ENCODE peak calls at places on chromosomes 1 and 21, in four cellular contexts. I, Q, X and T are unnamed samples.

GRCh38 chr1:192951961-192952460 is 107.1 kb downstream of the UCHL5 start:
- DNase-seq in I (no peak), Q (peak; percentile 56), X (peak; percentile 75), T (no peak)

GRCh38 chr1:240658312-240658975 is 46.5 kb upstream of the GREM2 start:
- DNase-seq in I (no peak), X (peak; percentile 35), Q (no peak), T (no peak)

GRCh38 chr1:66623812-66624211 is 89.9 kb downstream of the SGIP1 start:
- DNase-seq in I (no peak), X (peak; percentile 11), Q (no peak), T (no peak)

GRCh38 chr1:212607206-212607923 is 1.2 kb upstream of the ATF3 start:
- DNase-seq in I (no peak), X (peak; percentile 43), Q (no peak), T (peak; percentile 76)

GRCh38 chr1:180632326-180633088 is 685 bp downstream of the XPR1 start:
- DNase-seq in Q (no peak), X (peak; percentile 19), I (peak; percentile 65), T (peak; percentile 87)

GRCh38 chr1:246506785-246507639 is at the start of gene SMYD3:
- DNase-seq in I (peak; percentile 72), X (peak; percentile 88), Q (peak; percentile 71), T (peak; percentile 90)

GRCh38 chr1:55318111-55318817 is 103.1 kb upstream of the USP24 start:
- DNase-seq in I (no peak), Q (peak; percentile 53), X (no peak), T (no peak)

GRCh38 chr1:88741413-88741812 is 57.3 kb downstream of the PKN2 start:
- DNase-seq in I (no peak), X (peak; percentile 39), Q (no peak), T (no peak)

GRCh38 chr1:109719337-109719837 is 7.3 kb downstream of the GSTM5 start:
- DNase-seq in I (no peak), Q (no peak), X (peak; percentile 56), T (no peak)

GRCh38 chr21:44738621-44739020 is 27.2 kb upstream of the TSPEAR start:
- DNase-seq in X (no peak), Q (no peak), I (no peak), T (no peak)

GRCh38 chr1:114549137-114549536 is 32.3 kb downstream of the BCAS2 start:
- DNase-seq in X (peak; percentile 11), I (peak; percentile 40), Q (no peak), T (no peak)

GRCh38 chr21:33419538-33420123 is 16.4 kb downstream of the IFNGR2 start:
- DNase-seq in X (peak; percentile 73), Q (peak; percentile 68), I (no peak), T (no peak)

GRCh38 chr1:115727706-115728249 is 40.7 kb downstream of the CASQ2 start:
- DNase-seq in Q (peak; percentile 65), X (peak; percentile 32), I (peak; percentile 82), T (peak; percentile 83)

GRCh38 chr1:79105499-79105898 is 99.0 kb upstream of the ADGRL4 start:
- DNase-seq in I (no peak), X (no peak), Q (no peak), T (no peak)

GRCh38 chr1:97901017-97901658 is 19.7 kb downstream of the DPYD start:
- DNase-seq in Q (no peak), I (no peak), X (no peak), T (no peak)

GRCh38 chr21:35232545-35233176 is 183.6 kb upstream of the RUNX1 start:
- DNase-seq in I (no peak), Q (peak; percentile 83), X (peak; percentile 91), T (no peak)

GRCh38 chr1:206604861-206605260 is 7.4 kb downstream of the EIF2D start:
- DNase-seq in Q (no peak), I (no peak), X (no peak), T (no peak)

GRCh38 chr1:206608108-206608698 is 4.1 kb downstream of the EIF2D start:
- DNase-seq in I (no peak), X (peak; percentile 68), Q (no peak), T (no peak)

GRCh38 chr1:206612129-206612876 is at the start of gene EIF2D:
- DNase-seq in X (peak; percentile 99), I (peak; percentile 95), Q (peak; percentile 96), T (peak; percentile 97)

GRCh38 chr1:206606867-206607266 is 5.4 kb downstream of the EIF2D start:
- DNase-seq in X (peak; percentile 84), I (no peak), Q (no peak), T (no peak)

GRCh38 chr1:206609229-206609991 is 2.9 kb downstream of the EIF2D start:
- DNase-seq in X (no peak), I (no peak), Q (no peak), T (no peak)
- H3K4me1 ChIP-seq in X (peaks cover 7% of the 10 kb centered on the region), I (peaks cover 8% of the 10 kb centered on the region), Q (peaks cover 12% of the 10 kb centered on the region), T (peaks cover 7% of the 10 kb centered on the region)

DNA sequence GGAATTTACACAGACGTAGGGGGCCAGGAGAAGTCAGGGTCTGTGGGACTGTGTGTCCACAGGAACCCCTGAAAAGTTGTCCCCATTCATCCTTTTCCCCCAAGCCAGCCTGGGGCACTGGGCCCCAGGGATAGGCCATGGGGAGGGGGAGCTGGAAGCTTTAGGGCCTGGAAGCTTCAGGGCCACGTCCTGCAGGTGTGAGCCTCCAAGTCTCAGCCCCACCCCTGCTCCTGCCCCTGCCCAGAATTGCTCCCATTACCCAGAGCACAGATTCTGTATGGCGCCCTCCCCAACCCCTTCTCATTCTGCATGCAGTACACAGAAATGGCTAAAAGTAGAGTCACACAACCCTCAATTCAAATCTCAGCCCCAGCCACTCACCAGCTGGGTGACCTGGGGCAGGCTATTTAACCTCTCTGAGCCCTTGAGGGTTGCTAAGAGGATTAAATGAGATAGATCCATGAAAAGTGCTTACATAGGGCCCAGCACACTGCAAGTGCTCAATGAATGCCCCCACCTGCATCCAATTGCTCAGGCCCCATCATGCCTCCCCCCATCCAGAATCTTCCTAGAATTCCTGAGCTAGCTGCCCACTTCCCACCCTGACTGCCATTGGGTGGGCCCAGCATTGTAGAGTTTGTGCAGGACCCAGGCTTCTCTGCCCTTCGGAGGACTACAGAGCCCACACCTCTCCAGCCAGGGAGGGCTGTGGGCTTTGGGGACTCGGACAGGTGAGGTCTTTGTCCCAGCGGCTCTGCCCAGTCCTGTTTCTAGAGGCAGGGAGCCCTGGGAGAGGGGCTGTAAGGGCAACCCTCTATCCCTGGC is 6.5 kb downstream of the RAP1GAP start:
- DNase-seq in I (no peak), X (no peak), Q (peak; percentile 49), T (peak; percentile 32)
- H3K27me3 ChIP-seq in I (peaks cover 91% of the 10 kb centered on the region), X (peaks cover 6% of the 10 kb centered on the region), Q (no peaks in the 10 kb centered on the region), T (peaks cover 24% of the 10 kb centered on the region)

GRCh38 chr1:230131457-230131856 is 64.4 kb downstream of the GALNT2 start:
- DNase-seq in I (no peak), X (no peak), Q (no peak), T (no peak)

GRCh38 chr1:230128569-230129269 is 61.7 kb downstream of the GALNT2 start:
- DNase-seq in I (no peak), X (no peak), Q (no peak), T (no peak)

GRCh38 chr1:230127105-230128054 is 60.3 kb downstream of the GALNT2 start:
- DNase-seq in X (no peak), Q (no peak), I (no peak), T (no peak)

GRCh38 chr1:230130172-230130944 is 63.3 kb downstream of the GALNT2 start:
- DNase-seq in X (no peak), Q (no peak), I (no peak), T (no peak)

GRCh38 chr1:230129341-230129740 is 62.3 kb downstream of the GALNT2 start:
- DNase-seq in I (no peak), X (no peak), Q (no peak), T (no peak)
- H3K4me1 ChIP-seq in I (peaks cover 60% of the 10 kb centered on the region), X (peaks cover 27% of the 10 kb centered on the region), Q (peaks cover 24% of the 10 kb centered on the region), T (peaks cover 16% of the 10 kb centered on the region)

GRCh38 chr1:205939690-205940330 is 3.4 kb downstream of the SLC26A9 start:
- DNase-seq in I (peak; percentile 59), Q (no peak), X (peak; percentile 35), T (peak; percentile 78)
- H3K27me3 ChIP-seq in I (peaks cover 25% of the 10 kb centered on the region), Q (peaks cover 7% of the 10 kb centered on the region), X (peaks cover 38% of the 10 kb centered on the region), T (no peaks in the 10 kb centered on the region)

DNA sequence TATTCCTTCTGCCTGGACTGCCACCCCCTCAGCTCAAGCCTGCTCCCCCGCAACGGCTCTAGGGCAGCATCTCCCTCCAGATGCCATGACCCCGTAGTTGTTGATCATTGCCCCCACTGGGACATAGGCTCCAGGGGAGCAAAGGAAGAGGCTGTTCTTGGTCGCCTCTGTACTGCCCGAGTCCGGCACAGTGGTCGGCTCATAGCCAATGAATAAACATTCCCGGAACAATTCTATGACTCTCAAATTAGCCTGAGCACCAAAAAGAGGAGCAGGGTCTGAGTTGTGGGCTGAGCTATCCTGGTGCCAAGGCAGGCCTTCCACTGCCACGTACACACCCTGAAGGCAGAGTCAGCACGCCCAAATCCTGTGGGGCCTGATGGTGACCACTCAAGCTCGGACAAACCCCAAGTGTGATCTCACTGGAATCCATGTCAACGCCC is 33.1 kb downstream of the CAPZB start:
- DNase-seq in Q (no peak), I (peak; percentile 60), X (no peak), T (no peak)
- H3K4me1 ChIP-seq in Q (peaks cover 96% of the 10 kb centered on the region), I (peaks cover 99% of the 10 kb centered on the region), X (peaks cover 56% of the 10 kb centered on the region), T (peaks cover 93% of the 10 kb centered on the region)

DNA sequence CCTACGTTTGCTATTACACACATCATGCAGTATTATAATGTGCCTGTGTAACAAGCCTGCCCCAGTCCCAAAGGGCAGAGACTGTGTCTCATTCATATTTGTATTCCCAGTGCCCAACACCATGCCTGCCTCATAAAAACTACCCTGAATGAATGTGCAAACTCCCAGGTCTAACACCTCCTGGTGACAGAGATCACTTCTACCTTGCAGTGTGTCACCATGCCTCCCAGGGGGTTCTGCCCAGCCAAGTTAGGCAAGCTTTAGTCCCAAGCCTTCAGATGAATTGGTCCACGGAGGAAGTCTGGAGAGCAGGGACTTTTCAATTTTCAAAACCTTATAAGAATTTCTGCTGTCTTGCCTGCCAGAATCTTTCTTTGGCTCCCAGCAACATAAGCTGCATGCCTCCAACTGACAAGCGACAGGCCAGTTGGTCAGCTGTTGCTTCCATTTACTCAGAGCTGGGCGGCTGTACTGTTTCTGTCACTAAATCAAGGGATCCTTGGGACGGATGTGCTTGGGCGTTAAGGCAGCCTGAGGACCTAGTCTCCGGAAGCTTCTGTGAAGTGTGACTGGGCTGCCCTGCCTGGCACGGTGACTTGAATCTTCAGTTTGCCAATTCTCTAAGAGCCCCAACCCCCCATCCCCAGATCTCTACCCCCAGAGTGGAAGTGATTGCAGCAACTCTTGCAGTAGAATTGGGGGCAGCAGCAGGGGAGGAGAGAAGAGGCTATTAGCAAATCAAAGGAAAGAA is 1.2 kb downstream of the RXRG start:
- DNase-seq in X (no peak), I (no peak), Q (no peak), T (no peak)
- H3K27me3 ChIP-seq in X (peaks cover 91% of the 10 kb centered on the region), I (peaks cover 59% of the 10 kb centered on the region), Q (peaks cover 19% of the 10 kb centered on the region), T (peaks cover 12% of the 10 kb centered on the region)

DNA sequence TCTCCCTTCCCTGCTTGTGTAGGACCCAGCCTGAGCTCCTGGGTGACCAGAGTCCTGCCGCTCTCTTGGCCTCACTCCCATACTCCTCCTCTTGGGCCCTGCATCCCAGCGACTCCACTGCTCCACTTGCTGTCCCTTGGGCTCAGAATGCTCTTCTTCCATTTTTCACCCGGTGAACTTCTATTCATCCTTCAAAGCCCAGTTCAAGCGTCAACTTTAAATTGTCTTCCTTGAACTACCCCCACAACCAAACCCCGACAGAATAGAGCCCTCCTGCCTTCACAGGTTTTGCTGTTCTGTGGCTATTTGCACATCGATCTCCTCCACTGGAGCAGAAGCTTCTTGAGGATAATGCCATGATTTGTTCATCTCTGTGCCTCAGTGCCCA is 215.4 kb upstream of the EDN2 start:
- DNase-seq in Q (no peak), X (no peak), I (no peak), T (no peak)
- H3K4me1 ChIP-seq in Q (peaks cover 3% of the 10 kb centered on the region), X (no peaks in the 10 kb centered on the region), I (peaks cover 9% of the 10 kb centered on the region), T (no peaks in the 10 kb centered on the region)